ENCODE peak calls at places on chromosomes 16 and 17, in six cellular contexts. F is HepG2, U is cardiac muscle cell, G is SK-N-SH, Q is body of pancreas, O is uterus. S is an unnamed sample.

GRCh38 chr16:53565300-53565699 is 62.3 kb upstream of the AKTIP start:
- DNase-seq in F (no peak), U (no peak), G (no peak), Q (no peak), O (no peak), S (no peak)

GRCh38 chr16:676565-677297 is 1.3 kb downstream of the RHBDL1 start:
- DNase-seq in F (no peak), U (no peak), G (no peak), Q (no peak), O (no peak), S (no peak)

GRCh38 chr17:1588781-1589585 is 26.4 kb upstream of the PITPNA start:
- DNase-seq in F (no peak), U (no peak), G (no peak), Q (no peak), O (no peak), S (peak; percentile 75)

GRCh38 chr16:57127037-57127763 is 34.8 kb downstream of the CPNE2 start:
- DNase-seq in F (no peak), U (no peak), G (no peak), Q (no peak), O (no peak), S (no peak)

GRCh38 chr16:4947722-4948503 is 10.2 kb upstream of the SEC14L5 start:
- DNase-seq in F (peak; percentile 85), U (no peak), G (no peak), Q (no peak), O (no peak), S (peak; percentile 95)

GRCh38 chr17:58759522-58759921 is 3.9 kb downstream of the PPM1E start:
- DNase-seq in F (no peak), U (no peak), G (peak; percentile 68), Q (no peak), O (no peak), S (no peak)

GRCh38 chr17:49511810-49512209 is 16.7 kb downstream of the NGFR start:
- DNase-seq in F (no peak), U (no peak), G (peak; percentile 80), Q (no peak), O (no peak), S (no peak)

GRCh38 chr17:17241656-17242055 is 4.7 kb upstream of the FLCN start:
- DNase-seq in F (no peak), U (no peak), G (no peak), Q (no peak), O (no peak), S (no peak)

GRCh38 chr17:15264542-15264941 is 584 bp downstream of the PMP22 start:
- DNase-seq in F (no peak), U (no peak), G (no peak), Q (peak; percentile 94), O (no peak), S (peak; percentile 41)

GRCh38 chr17:32565401-32565800 is 78.6 kb downstream of the CDK5R1 start:
- DNase-seq in F (peak; percentile 12), U (no peak), G (no peak), Q (no peak), O (no peak), S (no peak)

GRCh38 chr17:1515640-1516402 is 591 bp downstream of the INPP5K start:
- DNase-seq in F (peak; percentile 71), U (peak; percentile 78), G (peak; percentile 70), Q (peak; percentile 64), O (peak; percentile 75), S (peak; percentile 92)

GRCh38 chr17:56737741-56738161 is 96.0 kb downstream of the C17orf67 start:
- DNase-seq in F (no peak), U (peak; percentile 45), G (no peak), Q (no peak), O (no peak), S (peak; percentile 70)

GRCh38 chr17:5780476-5780875 is 196.2 kb upstream of the NLRP1 start:
- DNase-seq in F (no peak), U (no peak), G (no peak), Q (no peak), O (no peak), S (peak; percentile 64)

GRCh38 chr16:20915733-20916132 is 15.2 kb downstream of the LYRM1 start:
- DNase-seq in F (no peak), U (no peak), G (no peak), Q (no peak), O (no peak), S (peak; percentile 52)

GRCh38 chr16:57976331-57976796 is 5.4 kb upstream of the CNGB1 start:
- DNase-seq in F (no peak), U (no peak), G (no peak), Q (no peak), O (no peak), S (no peak)

DNA sequence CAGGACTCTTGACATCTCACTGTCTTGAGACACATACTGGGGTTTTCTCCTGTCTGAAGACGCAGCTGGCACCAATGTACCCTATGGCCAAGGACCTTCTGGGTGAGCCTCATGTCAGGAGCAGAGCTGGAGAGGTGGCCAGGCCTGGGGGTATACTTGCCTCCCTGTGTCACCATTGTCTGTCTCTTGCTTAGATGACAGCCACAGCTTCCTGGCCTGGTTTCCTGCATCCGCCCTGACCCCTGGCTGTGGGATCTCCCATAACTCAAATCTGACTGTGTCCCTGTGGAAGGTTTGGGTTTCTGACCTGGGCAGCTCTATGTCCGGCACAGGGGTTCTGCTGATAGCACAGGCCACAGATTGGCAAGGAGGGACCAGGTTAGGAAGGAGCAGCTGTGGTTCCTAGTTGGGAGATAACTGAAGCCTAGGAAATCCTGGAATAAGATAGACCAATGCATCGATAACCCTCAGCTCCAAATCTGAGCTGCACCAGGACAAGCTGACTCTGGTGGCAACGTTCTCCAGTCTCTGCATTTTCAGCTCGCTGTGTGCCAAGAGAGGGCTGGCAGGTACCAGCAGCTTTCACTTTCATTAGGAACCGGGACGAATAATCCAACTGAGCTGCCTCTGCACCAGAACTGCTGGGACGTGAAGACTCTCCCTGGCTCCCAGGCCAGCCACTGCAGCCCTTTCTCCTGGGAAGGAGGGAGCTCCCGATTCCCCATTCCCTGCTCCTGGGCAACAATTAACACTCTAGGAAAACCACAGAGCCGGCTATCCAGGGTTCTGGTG is 5.0 kb downstream of the DEXI start:
- DNase-seq in F (no peak), U (no peak), G (no peak), Q (peak; percentile 53), O (no peak), S (no peak)
- H3K27ac ChIP-seq in F (peak overlapping the region; percentile 3), U (no peak overlapping the region), G (no peak overlapping the region), Q (peak overlapping the region; percentile 14), O (peak overlapping the region; percentile 57), S (no peak overlapping the region)

DNA sequence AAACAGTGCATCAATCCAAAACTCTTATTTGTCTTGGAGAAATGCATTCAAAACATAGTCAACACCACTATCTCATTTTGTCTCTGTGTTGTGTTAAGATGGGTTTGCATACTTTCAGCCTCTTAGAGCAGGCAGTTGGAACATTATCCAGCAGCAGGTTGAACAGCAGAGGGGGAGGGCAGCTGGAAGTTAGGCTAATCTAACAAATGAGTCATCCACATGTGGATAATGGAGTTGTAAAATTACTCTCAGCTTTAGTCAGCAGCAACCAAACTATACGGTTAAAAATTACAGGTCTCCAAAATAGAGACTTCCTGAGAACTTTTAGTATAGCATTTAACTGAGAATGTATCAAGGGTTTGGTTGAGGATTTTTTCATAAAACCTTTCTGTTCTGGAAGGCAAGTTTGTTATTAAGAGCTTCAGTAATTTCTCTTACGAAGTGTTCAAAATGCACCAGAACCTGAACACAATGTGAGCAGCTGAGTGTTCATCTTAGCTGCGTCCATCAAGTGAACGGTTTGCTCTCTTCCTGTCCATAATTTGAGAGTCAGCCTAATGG is 46.3 kb downstream of the PRKCA start:
- DNase-seq in F (peak; percentile 68), U (peak; percentile 53), G (peak; percentile 48), Q (peak; percentile 66), O (peak; percentile 68), S (no peak)
- H3K4me1 ChIP-seq in F (peaks cover 79% of the 10 kb centered on the region), U (peaks cover 20% of the 10 kb centered on the region), G (peaks cover 53% of the 10 kb centered on the region), Q (peaks cover 35% of the 10 kb centered on the region), O (no peaks in the 10 kb centered on the region), S (peaks cover 8% of the 10 kb centered on the region)

DNA sequence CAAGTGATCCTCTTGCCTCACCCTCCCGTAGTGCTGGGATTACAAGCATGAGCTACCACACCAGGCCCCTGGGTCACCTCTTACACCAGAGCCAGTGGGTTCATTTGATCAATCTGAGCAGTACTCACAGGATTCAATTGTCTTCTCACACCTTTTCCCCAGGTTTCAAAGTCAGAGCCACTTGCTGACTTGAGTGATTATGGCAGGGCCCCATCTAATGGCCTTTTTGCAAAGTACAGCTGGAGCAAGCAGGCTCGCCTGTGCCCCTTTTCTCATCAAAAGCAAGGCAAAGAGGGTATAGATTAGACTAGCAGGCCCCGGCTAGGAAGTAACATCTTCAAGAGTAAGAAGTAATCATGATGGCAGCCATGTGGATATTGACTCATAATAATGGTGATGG is 114.8 kb upstream of the NOL11 start:
- DNase-seq in F (peak; percentile 71), U (peak; percentile 65), G (peak; percentile 42), Q (peak; percentile 56), O (no peak), S (peak; percentile 92)
- TF ChIP-seq CTCF in F (peak; percentile 76), U (peak; percentile 48), G (peak; percentile 57), Q (no peak), O (no peak), S (peak; percentile 86)

DNA sequence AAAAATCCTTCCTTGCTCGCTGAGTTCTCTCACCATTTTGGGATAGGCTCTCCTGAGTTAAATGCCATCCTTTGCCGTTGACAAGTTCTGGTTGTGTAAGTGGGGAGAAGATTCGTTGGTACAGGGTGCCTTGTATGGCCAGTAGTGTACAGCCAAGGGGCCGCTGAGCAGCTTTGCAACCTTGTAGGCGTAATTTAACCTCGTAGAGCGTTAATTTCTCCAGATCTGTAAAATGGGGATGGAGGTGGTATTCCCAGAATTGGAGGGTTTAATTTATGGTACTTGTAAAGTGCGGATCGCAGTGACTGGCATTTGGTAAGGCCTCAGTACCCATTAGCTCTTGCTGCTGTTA is 1.4 kb downstream of the ARSG start:
- DNase-seq in F (no peak), U (no peak), G (no peak), Q (no peak), O (no peak), S (no peak)
- H3K27ac ChIP-seq in F (peak overlapping the region; percentile 72), U (no peak overlapping the region), G (no peak overlapping the region), Q (no peak overlapping the region), O (no peak overlapping the region), S (no peak overlapping the region)

DNA sequence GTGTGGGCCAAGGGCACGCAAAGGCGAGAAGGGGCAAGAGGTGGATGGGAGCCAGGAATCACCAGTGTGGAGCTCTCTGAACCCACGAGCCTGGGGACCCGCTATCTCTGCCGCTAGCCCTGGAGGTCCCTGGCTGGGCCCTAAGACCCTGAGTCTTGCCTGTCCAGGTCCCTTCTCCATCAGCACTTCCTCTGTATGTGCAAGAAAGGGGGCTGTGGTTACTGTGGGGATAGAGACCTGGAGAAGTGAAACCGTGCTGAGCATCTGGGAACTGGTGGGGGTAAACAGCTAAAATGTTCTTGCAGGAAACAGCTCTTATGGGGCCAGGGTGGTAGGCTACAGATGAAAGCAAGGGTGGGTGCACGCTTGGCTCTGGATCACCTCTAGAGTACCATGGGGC is 3.1 kb downstream of the SPNS3 start:
- DNase-seq in F (no peak), U (no peak), G (no peak), Q (no peak), O (no peak), S (no peak)
- H3K4me1 ChIP-seq in F (peaks cover 32% of the 10 kb centered on the region), U (no peaks in the 10 kb centered on the region), G (no peaks in the 10 kb centered on the region), Q (peaks cover 7% of the 10 kb centered on the region), O (no peaks in the 10 kb centered on the region), S (no peaks in the 10 kb centered on the region)

S was measured in endodermal cell.